ENCODE peak calls at places on chromosomes 1 and 21, in five cellular contexts. U is AG09309; V is stimulated activated CD4-positive, alpha-beta T cell treated with anti-CD3 and anti-CD28 coated beads, Interleukin-12 subunit alpha, Interleukin-12 subunit beta, amount 100 ng/mL, for 4 hours; F is activated T-cell treated with anti-CD3 and anti-CD28 coated beads for 4 hours; S is left lung. Y is an unnamed sample.

GRCh38 chr1:46021046-46021822 is 111.2 kb downstream of the PIK3R3 start:
- DNase-seq in F (no peak), U (no peak), S (no peak), V (no peak), Y (no peak)

GRCh38 chr1:150507912-150508864 is at the start of gene ECM1:
- DNase-seq in S (peak), V (no peak), F (no peak), U (no peak), Y (peak)

GRCh38 chr1:201468844-201469644 is at the start of gene PHLDA3:
- DNase-seq in F (no peak), V (peak), U (peak), S (peak), Y (peak)

GRCh38 chr1:107695341-107695740 is 269.6 kb downstream of the VAV3 start:
- DNase-seq in U (no peak), S (no peak), V (no peak), F (no peak), Y (peak)

GRCh38 chr1:118360817-118361216 is 175.8 kb upstream of the SPAG17 start:
- DNase-seq in S (no peak), V (no peak), U (peak), F (no peak), Y (peak)

GRCh38 chr1:8463144-8463927 is 145.4 kb downstream of the SLC45A1 start:
- DNase-seq in U (no peak), V (no peak), S (no peak), F (no peak), Y (peak)

GRCh38 chr1:31855038-31855845 is 39.4 kb upstream of the SPOCD1 start:
- DNase-seq in U (peak), V (no peak), S (no peak), F (no peak), Y (peak)

GRCh38 chr1:247322849-247323586 is 8.6 kb downstream of the ZNF496 start:
- DNase-seq in V (no peak), S (no peak), U (no peak), F (peak), Y (no peak)

GRCh38 chr21:17463441-17463840 is 49.4 kb upstream of the CXADR start:
- DNase-seq in U (peak), F (no peak), V (no peak), S (no peak), Y (peak)

GRCh38 chr1:154741747-154742495 is 128.2 kb downstream of the KCNN3 start:
- DNase-seq in V (no peak), S (no peak), U (no peak), F (no peak), Y (no peak)

GRCh38 chr1:45566722-45567121 is 16.1 kb downstream of the AKR1A1 start:
- DNase-seq in S (no peak), F (no peak), U (no peak), V (no peak), Y (no peak)

GRCh38 chr1:34272152-34272551 is 95.4 kb downstream of the C1orf94 start:
- DNase-seq in S (no peak), F (no peak), V (no peak), U (no peak), Y (no peak)

GRCh38 chr21:42631142-42631541 is 22.3 kb upstream of the PDE9A start:
- DNase-seq in U (no peak), S (no peak), V (no peak), F (no peak), Y (no peak)

GRCh38 chr1:117466761-117467160 is 99.5 kb downstream of the MAN1A2 start:
- DNase-seq in F (no peak), V (no peak), S (no peak), U (no peak), Y (peak)

GRCh38 chr1:92366045-92366405 is 67.2 kb downstream of the RPAP2 start:
- DNase-seq in S (no peak), V (no peak), U (no peak), F (no peak), Y (no peak)

GRCh38 chr1:216186816-216187215 is 236.4 kb downstream of the USH2A start:
- DNase-seq in F (no peak), S (no peak), V (no peak), U (no peak), Y (no peak)

GRCh38 chr1:54603241-54603640 is 20.1 kb downstream of the FAM151A start:
- DNase-seq in U (no peak), S (no peak), V (no peak), F (no peak), Y (no peak)

GRCh38 chr1:150002217-150002616 is 8.3 kb downstream of the OTUD7B start:
- DNase-seq in F (no peak), U (no peak), S (no peak), V (no peak), Y (no peak)

Y was measured in bronchial epithelial cell.